ENCODE peak calls at places on chromosomes 12 and 14, in four cellular contexts. One of them, this sample, is unnamed.

GRCh38 chr12:121811434-121812319 is 7.9 kb downstream of the SETD1B start:
- DNase-seq in K562: peak
- DNase-seq in HepG2: peak
- DNase-seq in GM12878: no peak
- DNase-seq in this sample: peak

GRCh38 chr12:130633771-130634170 is 82.3 kb downstream of the RIMBP2 start:
- DNase-seq in K562: no peak
- DNase-seq in HepG2: no peak
- DNase-seq in GM12878: no peak
- DNase-seq in this sample: peak

GRCh38 chr12:57175428-57176138 is 28.2 kb upstream of the LRP1-AS start:
- DNase-seq in K562: peak
- DNase-seq in HepG2: peak
- DNase-seq in GM12878: no peak
- DNase-seq in this sample: peak

GRCh38 chr12:62191747-62192485 is 68.3 kb upstream of the USP15 start:
- DNase-seq in K562: no peak
- DNase-seq in HepG2: no peak
- DNase-seq in GM12878: no peak
- DNase-seq in this sample: peak

GRCh38 chr12:111462134-111462821 is 56.6 kb downstream of the SH2B3 start:
- DNase-seq in K562: no peak
- DNase-seq in HepG2: no peak
- DNase-seq in GM12878: no peak
- DNase-seq in this sample: no peak

GRCh38 chr14:79896009-79896408 is 315.3 kb downstream of the DIO2 start:
- DNase-seq in K562: no peak
- DNase-seq in HepG2: no peak
- DNase-seq in GM12878: no peak
- DNase-seq in this sample: no peak

GRCh38 chr14:67831122-67831521 is 11.5 kb downstream of the RAD51B start:
- DNase-seq in K562: no peak
- DNase-seq in HepG2: no peak
- DNase-seq in GM12878: no peak
- DNase-seq in this sample: no peak

GRCh38 chr14:103209054-103209453 is 85.8 kb downstream of the TNFAIP2 start:
- DNase-seq in K562: peak
- DNase-seq in HepG2: no peak
- DNase-seq in GM12878: no peak
- DNase-seq in this sample: peak

GRCh38 chr14:40936861-40937260 is 669.8 kb upstream of the LRFN5 start:
- DNase-seq in K562: no peak
- DNase-seq in HepG2: no peak
- DNase-seq in GM12878: no peak
- DNase-seq in this sample: peak

GRCh38 chr12:116675339-116676107 is 62.3 kb downstream of the SPRING1 start:
- DNase-seq in K562: no peak
- DNase-seq in HepG2: no peak
- DNase-seq in GM12878: no peak
- DNase-seq in this sample: no peak

GRCh38 chr12:107355004-107355565 is 261.7 kb upstream of the CRY1 start:
- DNase-seq in K562: no peak
- DNase-seq in HepG2: no peak
- DNase-seq in GM12878: no peak
- DNase-seq in this sample: no peak

GRCh38 chr12:43332977-43333649 is 218.9 kb downstream of the ADAMTS20 start:
- DNase-seq in K562: no peak
- DNase-seq in HepG2: no peak
- DNase-seq in GM12878: no peak
- DNase-seq in this sample: peak

GRCh38 chr12:27434673-27435565 is 11.6 kb upstream of the SMCO2 start:
- DNase-seq in K562: peak
- DNase-seq in HepG2: no peak
- DNase-seq in GM12878: no peak
- DNase-seq in this sample: peak

GRCh38 chr14:94392510-94392935 is 4.1 kb upstream of the SERPINA1 start:
- DNase-seq in K562: no peak
- DNase-seq in HepG2: peak
- DNase-seq in GM12878: peak
- DNase-seq in this sample: no peak

DNA sequence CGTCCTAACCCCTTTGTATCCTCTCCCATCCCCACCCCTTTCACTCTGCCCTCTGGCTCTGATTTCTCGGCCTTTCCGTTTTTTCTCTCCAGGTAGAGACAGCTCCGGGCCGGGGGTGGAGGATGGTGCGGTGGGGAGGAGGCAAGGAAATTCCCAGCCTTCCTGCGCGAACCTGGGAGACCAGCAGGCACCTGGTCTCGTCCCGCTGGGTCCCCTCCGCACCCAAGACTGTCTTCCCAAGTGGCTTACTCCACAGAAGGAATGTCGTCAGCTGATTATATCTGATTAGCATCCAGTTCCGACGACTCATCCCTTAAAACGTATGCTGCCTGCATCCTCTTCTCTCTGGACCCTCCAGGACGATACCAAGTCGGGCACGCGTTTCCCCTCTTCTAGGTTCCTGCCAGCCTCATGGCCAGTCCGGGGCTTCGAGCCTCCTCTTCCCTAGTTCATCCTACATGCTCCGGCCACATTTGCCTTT is 42.2 kb upstream of the CAPRIN2 start:
- DNase-seq in K562: no peak
- DNase-seq in HepG2: no peak
- DNase-seq in GM12878: no peak
- DNase-seq in this sample: peak
- TF ChIP-seq RAD21 in K562: no peak
- TF ChIP-seq RAD21 in HepG2: no peak
- TF ChIP-seq RAD21 in GM12878: no peak
- TF ChIP-seq RAD21 in this sample: no peak

GRCh38 chr14:87434680-87435079 is 558.3 kb downstream of the GALC start:
- DNase-seq in K562: no peak
- DNase-seq in HepG2: no peak
- DNase-seq in GM12878: no peak
- DNase-seq in this sample: no peak

GRCh38 chr14:87432698-87433097 is 560.3 kb downstream of the GALC start:
- DNase-seq in K562: no peak
- DNase-seq in HepG2: no peak
- DNase-seq in GM12878: no peak
- DNase-seq in this sample: no peak

GRCh38 chr14:87434011-87434410 is 559.0 kb downstream of the GALC start:
- DNase-seq in K562: no peak
- DNase-seq in HepG2: no peak
- DNase-seq in GM12878: no peak
- DNase-seq in this sample: no peak

DNA sequence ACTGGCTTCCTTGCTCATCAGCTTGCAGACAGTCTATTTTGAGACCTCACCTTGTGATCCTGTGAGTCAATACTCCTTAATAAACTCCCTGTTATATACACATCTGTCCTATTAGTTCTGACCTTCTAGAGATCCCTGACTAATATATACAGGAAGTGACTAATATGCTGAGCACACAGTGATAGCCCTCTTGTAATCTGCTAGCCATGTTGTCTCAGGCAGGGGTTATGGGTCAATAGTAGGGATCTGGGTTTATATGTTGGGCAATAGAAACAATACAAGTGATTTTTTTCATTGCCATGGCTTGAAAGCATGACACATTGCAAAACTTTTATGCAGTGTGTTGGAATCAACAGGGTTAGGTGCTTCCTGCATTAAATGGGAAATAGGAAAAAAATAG is 562.2 kb downstream of the GALC start:
- DNase-seq in K562: no peak
- DNase-seq in HepG2: peak
- DNase-seq in GM12878: no peak
- DNase-seq in this sample: no peak
- TF ChIP-seq FOXM1 in K562: no peak
- TF ChIP-seq FOXM1 in HepG2: no peak
- TF ChIP-seq FOXM1 in GM12878: no peak
- TF ChIP-seq FOXM1 in this sample: no peak

GRCh38 chr14:96062506-96062905 is 23.3 kb downstream of the C14orf132 start:
- DNase-seq in K562: no peak
- DNase-seq in HepG2: no peak
- DNase-seq in GM12878: no peak
- DNase-seq in this sample: no peak

GRCh38 chr14:96064866-96065265 is 25.7 kb downstream of the C14orf132 start:
- DNase-seq in K562: no peak
- DNase-seq in HepG2: no peak
- DNase-seq in GM12878: no peak
- DNase-seq in this sample: no peak

GRCh38 chr14:96067985-96068930 is 29.1 kb downstream of the C14orf132 start:
- DNase-seq in K562: no peak
- DNase-seq in HepG2: no peak
- DNase-seq in GM12878: no peak
- DNase-seq in this sample: no peak

GRCh38 chr14:96066976-96067375 is 27.8 kb downstream of the C14orf132 start:
- DNase-seq in K562: no peak
- DNase-seq in HepG2: no peak
- DNase-seq in GM12878: no peak
- DNase-seq in this sample: no peak

GRCh38 chr14:96065661-96066459 is 26.7 kb downstream of the C14orf132 start:
- DNase-seq in K562: no peak
- DNase-seq in HepG2: no peak
- DNase-seq in GM12878: no peak
- DNase-seq in this sample: peak
- TF ChIP-seq RAD21 in K562: no peak
- TF ChIP-seq RAD21 in HepG2: no peak
- TF ChIP-seq RAD21 in GM12878: no peak
- TF ChIP-seq RAD21 in this sample: no peak

GRCh38 chr12:119177724-119178380 is 879 bp upstream of the HSPB8 start:
- DNase-seq in K562: no peak
- DNase-seq in HepG2: no peak
- DNase-seq in GM12878: no peak
- DNase-seq in this sample: no peak

GRCh38 chr12:119175115-119175514 is 3.6 kb upstream of the HSPB8 start:
- DNase-seq in K562: no peak
- DNase-seq in HepG2: no peak
- DNase-seq in GM12878: no peak
- DNase-seq in this sample: no peak

GRCh38 chr12:119177056-119177325 is 1.7 kb upstream of the HSPB8 start:
- DNase-seq in K562: no peak
- DNase-seq in HepG2: no peak
- DNase-seq in GM12878: no peak
- DNase-seq in this sample: no peak

GRCh38 chr12:119178544-119179334 is at the start of gene HSPB8:
- DNase-seq in K562: peak
- DNase-seq in HepG2: peak
- DNase-seq in GM12878: no peak
- DNase-seq in this sample: peak

GRCh38 chr12:119176267-119177055 is 2.3 kb upstream of the HSPB8 start:
- DNase-seq in K562: no peak
- DNase-seq in HepG2: peak
- DNase-seq in GM12878: no peak
- DNase-seq in this sample: no peak
- TF ChIP-seq FOXM1 in K562: no peak
- TF ChIP-seq FOXM1 in HepG2: no peak
- TF ChIP-seq FOXM1 in GM12878: no peak
- TF ChIP-seq FOXM1 in this sample: no peak

GRCh38 chr12:3761116-3761770 is 8.3 kb upstream of the CRACR2A start:
- DNase-seq in K562: no peak
- DNase-seq in HepG2: no peak
- DNase-seq in GM12878: no peak
- DNase-seq in this sample: no peak

GRCh38 chr12:3755898-3756297 is 3.0 kb upstream of the CRACR2A start:
- DNase-seq in K562: no peak
- DNase-seq in HepG2: no peak
- DNase-seq in GM12878: no peak
- DNase-seq in this sample: no peak

GRCh38 chr12:3757261-3757660 is 4.4 kb upstream of the CRACR2A start:
- DNase-seq in K562: no peak
- DNase-seq in HepG2: peak
- DNase-seq in GM12878: no peak
- DNase-seq in this sample: no peak

DNA sequence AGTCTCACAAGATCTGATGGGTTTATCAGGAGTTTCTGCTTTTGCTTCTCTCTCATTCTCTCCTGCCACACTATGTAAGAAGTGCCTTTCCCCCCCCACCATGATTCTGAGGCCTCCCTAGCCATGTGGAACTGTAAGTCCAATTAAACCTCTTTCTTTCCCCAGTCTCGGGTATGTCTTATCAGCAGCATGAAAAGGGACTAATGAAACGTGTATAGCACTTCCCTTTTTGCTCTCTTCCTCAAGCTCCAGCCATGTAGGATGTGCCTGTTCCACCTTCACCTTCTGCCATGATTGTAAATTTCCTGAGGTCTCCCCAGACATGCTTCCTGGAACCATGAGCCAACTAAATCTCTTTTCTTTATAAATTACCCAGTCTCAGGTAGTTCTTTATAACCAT is 7.0 kb upstream of the CRACR2A start:
- DNase-seq in K562: no peak
- DNase-seq in HepG2: no peak
- DNase-seq in GM12878: no peak
- DNase-seq in this sample: no peak
- TF ChIP-seq RAD21 in K562: no peak
- TF ChIP-seq RAD21 in HepG2: no peak
- TF ChIP-seq RAD21 in GM12878: no peak
- TF ChIP-seq RAD21 in this sample: no peak

DNA sequence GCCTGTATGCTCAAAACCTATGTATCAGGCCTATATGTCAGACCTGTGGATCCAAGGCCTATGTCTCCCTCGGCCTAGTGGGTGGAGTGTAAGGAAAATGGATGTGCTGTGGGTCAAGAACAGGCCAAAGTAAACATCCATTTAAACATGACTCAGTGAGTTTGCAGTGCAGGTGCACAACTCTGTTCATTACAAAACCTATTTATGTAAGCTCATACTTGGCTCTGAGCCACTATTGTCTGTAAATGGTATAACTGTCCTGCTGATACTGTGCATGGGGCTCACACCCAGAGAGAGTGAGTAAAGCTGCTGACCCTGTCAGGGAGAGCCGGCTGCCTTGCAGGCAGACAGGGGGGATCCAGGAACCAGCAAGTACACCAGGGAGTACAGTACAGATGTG is 249.7 kb upstream of the AVPR1A start:
- DNase-seq in K562: no peak
- DNase-seq in HepG2: peak
- DNase-seq in GM12878: no peak
- DNase-seq in this sample: no peak
- TF ChIP-seq FOXM1 in K562: no peak
- TF ChIP-seq FOXM1 in HepG2: no peak
- TF ChIP-seq FOXM1 in GM12878: no peak
- TF ChIP-seq FOXM1 in this sample: no peak

This sample was measured in SK-N-SH.